ENCODE peak calls at places on chromosomes 6 and 20, in eight cellular contexts. U is glutamatergic neuron; J is glomerular endothelial cell; Q is stimulated activated CD4-positive, alpha-beta T cell treated with anti-CD3 and anti-CD28 coated beads, Interleukin-4, amount 100 ng/mL, for 1 hour; O is hepatic stellate cell; R is GM12891; M is heart left ventricle; C is NCI-H526. W is an unnamed sample.

GRCh38 chr6:75489025-75489424 is 4.6 kb downstream of the FILIP1 start:
- DNase-seq in U (no peak), J (no peak), Q (no peak), O (no peak), R (no peak), M (no peak), C (no peak), W (no peak)

GRCh38 chr20:35434085-35435005 is 3.7 kb downstream of the GDF5 start:
- DNase-seq in U (no peak), J (no peak), Q (no peak), O (no peak), R (no peak), M (peak; percentile 15), C (no peak), W (no peak)

GRCh38 chr6:115982453-115982852 is 78.2 kb downstream of the FRK start:
- DNase-seq in U (no peak), J (no peak), Q (no peak), O (no peak), R (no peak), M (no peak), C (no peak), W (no peak)

GRCh38 chr6:168166627-168167026 is 87.6 kb upstream of the FRMD1 start:
- DNase-seq in U (no peak), J (no peak), Q (no peak), O (no peak), R (no peak), M (no peak), C (no peak), W (no peak)

GRCh38 chr6:33064723-33065122 is 8.7 kb downstream of the HLA-DPA1 start:
- DNase-seq in U (no peak), J (no peak), Q (no peak), O (no peak), R (no peak), M (no peak), C (no peak), W (no peak)

GRCh38 chr6:3516094-3516493 is 59.2 kb upstream of the SLC22A23 start:
- DNase-seq in U (no peak), J (no peak), Q (no peak), O (no peak), R (no peak), M (no peak), C (no peak), W (no peak)

GRCh38 chr6:1131285-1132079 is 180.4 kb upstream of the FOXQ1 start:
- DNase-seq in U (no peak), J (no peak), Q (no peak), O (no peak), R (no peak), M (peak; percentile 31), C (no peak), W (no peak)

GRCh38 chr6:108452725-108453195 is 108.0 kb upstream of the FOXO3 start:
- DNase-seq in U (no peak), J (peak; percentile 88), Q (no peak), O (no peak), R (no peak), M (peak; percentile 14), C (no peak), W (no peak)

GRCh38 chr6:142501795-142502194 is 200.0 kb downstream of the ADGRG6 start:
- DNase-seq in U (no peak), J (no peak), Q (no peak), O (no peak), R (no peak), M (no peak), C (no peak), W (no peak)

GRCh38 chr6:131231886-131232285 is 96.6 kb downstream of the AKAP7 start:
- DNase-seq in U (no peak), J (no peak), Q (no peak), O (no peak), R (no peak), M (no peak), C (no peak), W (no peak)

GRCh38 chr6:118867181-118867580 is 26.8 kb upstream of the ASF1A start:
- DNase-seq in U (no peak), J (no peak), Q (no peak), O (no peak), R (no peak), M (no peak), C (no peak), W (no peak)

GRCh38 chr6:128007658-128008057 is 106.8 kb upstream of the THEMIS start:
- DNase-seq in U (no peak), J (no peak), Q (no peak), O (no peak), R (no peak), M (no peak), C (no peak), W (no peak)

GRCh38 chr20:43363506-43363905 is 94.2 kb upstream of the SRSF6 start:
- DNase-seq in U (no peak), J (no peak), Q (no peak), O (no peak), R (no peak), M (no peak), C (no peak), W (no peak)

GRCh38 chr20:52869276-52869675 is 102.9 kb upstream of the TSHZ2 start:
- DNase-seq in U (no peak), J (no peak), Q (no peak), O (no peak), R (no peak), M (no peak), C (no peak), W (no peak)

GRCh38 chr6:148580442-148580841 is 166.4 kb upstream of the UST start:
- DNase-seq in U (no peak), J (no peak), Q (no peak), O (no peak), R (no peak), M (no peak), C (no peak), W (no peak)

GRCh38 chr6:40550096-40550731 is 37.0 kb downstream of the LRFN2 start:
- DNase-seq in U (no peak), J (no peak), Q (no peak), O (peak; percentile 31), R (peak; percentile 26), M (no peak), C (no peak), W (no peak)

GRCh38 chr20:20363449-20364015 is 4.4 kb upstream of the INSM1 start:
- DNase-seq in U (peak; percentile 54), J (no peak), Q (no peak), O (no peak), R (no peak), M (no peak), C (peak; percentile 64), W (no peak)